ENCODE peak calls at places on chromosomes 4 and X, in five cellular contexts. F is sigmoid colon, U is K562, Y is GM12892, O is retina. R is an unnamed sample.

GRCh38 chr4:147794787-147795413 is 63.0 kb downstream of the ARHGAP10 start:
- DNase-seq in F (no peak), U (no peak), Y (no peak), O (no peak), R (no peak)

GRCh38 chrX:150766351-150767044 is 73.3 kb downstream of the MTMR1 start:
- DNase-seq in F (no peak), U (peak), Y (no peak), O (no peak), R (no peak)

GRCh38 chrX:130124577-130124976 is 14.3 kb upstream of the ELF4 start:
- DNase-seq in F (no peak), U (no peak), Y (no peak), O (no peak), R (no peak)

GRCh38 chrX:50838820-50839600 is 25.0 kb upstream of the SHROOM4 start:
- DNase-seq in F (no peak), U (no peak), Y (no peak), O (no peak), R (no peak)

GRCh38 chrX:9595131-9595530 is 130.3 kb downstream of the TBL1X start:
- DNase-seq in F (no peak), U (no peak), Y (no peak), O (no peak), R (no peak)

GRCh38 chr4:156686120-156686519 is 285.5 kb downstream of the PDGFC start:
- DNase-seq in F (no peak), U (no peak), Y (no peak), O (peak), R (no peak)

GRCh38 chrX:123803331-123803983 is 56.4 kb upstream of the XIAP start:
- DNase-seq in F (no peak), U (peak), Y (no peak), O (no peak), R (no peak)

GRCh38 chr4:184313058-184313709 is 95.5 kb upstream of the ENPP6 start:
- DNase-seq in F (no peak), U (no peak), Y (no peak), O (no peak), R (no peak)

GRCh38 chr4:185204238-185204910 is 574 bp upstream of the CFAP97 start:
- DNase-seq in F (no peak), U (no peak), Y (no peak), O (no peak), R (no peak)

R was measured in GM18507.